ENCODE peak calls at places on chromosomes 1 and 21, in seven cellular contexts. Q, I, C, J, K, W and L are unnamed samples.
A peak's percentile ranks its signal among the peaks of the same experiment; 100 is the strongest.

GRCh38 chr1:165496493-165496892 is 47.3 kb upstream of the LRRC52 start:
- DNase-seq in J (no peak), C (no peak), W (no peak), Q (no peak), I (no peak), K (no peak), L (no peak)

GRCh38 chr1:109193653-109194590 is 19.8 kb upstream of the SARS1 start:
- DNase-seq in K (peak; percentile 43), Q (peak; percentile 12), I (peak; percentile 52), J (no peak), C (peak; percentile 70), W (no peak), L (peak; percentile 65)

GRCh38 chr1:107972367-107972766 is 7.4 kb upstream of the VAV3 start:
- DNase-seq in Q (no peak), J (no peak), K (no peak), I (no peak), W (no peak), C (no peak), L (no peak)

GRCh38 chr1:205700865-205701401 is 20.6 kb upstream of the SLC45A3 start:
- DNase-seq in Q (no peak), W (no peak), J (no peak), C (no peak), I (no peak), K (peak; percentile 23), L (no peak)

GRCh38 chr1:236137285-236137852 is 5.0 kb upstream of the GPR137B start:
- DNase-seq in K (no peak), I (no peak), Q (no peak), C (no peak), W (no peak), J (no peak), L (no peak)

GRCh38 chr1:155127672-155128468 is at the start of gene EFNA1:
- DNase-seq in W (peak; percentile 65), C (peak; percentile 29), I (peak; percentile 70), K (peak; percentile 68), J (peak; percentile 82), Q (no peak), L (no peak)

GRCh38 chr1:116521186-116521585 is 49.6 kb downstream of the CD58 start:
- DNase-seq in C (no peak), Q (no peak), K (peak; percentile 79), I (peak; percentile 66), W (no peak), J (no peak), L (no peak)

GRCh38 chr1:183374825-183375224 is 43.4 kb downstream of the NMNAT2 start:
- DNase-seq in Q (no peak), C (no peak), W (no peak), K (no peak), I (no peak), J (no peak), L (no peak)

GRCh38 chr1:160665330-160666078 is 18.7 kb upstream of the SLAMF1 start:
- DNase-seq in Q (no peak), W (no peak), I (no peak), C (no peak), K (no peak), J (peak; percentile 82), L (peak; percentile 73)

GRCh38 chr1:110605446-110605845 is 712 bp downstream of the KCNA2 start:
- DNase-seq in K (no peak), W (no peak), J (no peak), I (no peak), Q (no peak), C (no peak), L (no peak)

GRCh38 chr1:26957306-26957705 is 3.0 kb downstream of the KDF1 start:
- DNase-seq in W (no peak), Q (no peak), K (no peak), C (no peak), I (no peak), J (no peak), L (no peak)

GRCh38 chr1:202164271-202165037 is 4.1 kb upstream of the PTPN7 start:
- DNase-seq in J (no peak), K (no peak), I (no peak), C (peak; percentile 85), W (no peak), Q (peak; percentile 51), L (peak; percentile 78)

GRCh38 chr1:92599184-92599583 is 112.5 kb upstream of the GFI1 start:
- DNase-seq in J (no peak), K (peak; percentile 23), C (no peak), I (peak; percentile 45), W (no peak), Q (no peak), L (peak; percentile 54)

GRCh38 chr1:1038694-1039093 is 18.8 kb downstream of the AGRN start:
- DNase-seq in I (no peak), C (no peak), W (no peak), J (no peak), K (no peak), Q (no peak), L (peak; percentile 74)

GRCh38 chr1:9655127-9655723 is 3.7 kb downstream of the PIK3CD start:
- DNase-seq in Q (no peak), I (no peak), K (no peak), J (no peak), W (no peak), C (peak; percentile 42), L (peak; percentile 84)

GRCh38 chr1:212293579-212293978 is 8.4 kb downstream of the PPP2R5A start:
- DNase-seq in Q (no peak), K (peak; percentile 29), J (no peak), W (no peak), I (no peak), C (no peak), L (no peak)

GRCh38 chr1:205961405-205961804 is 18.1 kb upstream of the SLC26A9 start:
- DNase-seq in I (no peak), K (peak; percentile 70), W (no peak), Q (no peak), C (no peak), J (no peak), L (peak; percentile 68)

GRCh38 chr1:117087686-117088085 is 27.6 kb downstream of the TTF2 start:
- DNase-seq in W (no peak), I (no peak), Q (no peak), C (no peak), K (no peak), J (no peak), L (no peak)

GRCh38 chr1:209688746-209689234 is 13.6 kb downstream of the G0S2 start:
- DNase-seq in Q (no peak), C (no peak), J (no peak), I (peak; percentile 16), W (no peak), K (peak; percentile 65), L (no peak)

GRCh38 chr1:11982010-11982392 is 1.8 kb downstream of the MFN2 start:
- DNase-seq in C (no peak), W (no peak), I (peak; percentile 52), K (peak; percentile 60), Q (no peak), J (no peak), L (peak; percentile 46)

GRCh38 chr1:180168786-180169640 is 14.3 kb downstream of the QSOX1 start:
- DNase-seq in I (peak; percentile 54), Q (no peak), C (peak; percentile 20), J (no peak), W (peak; percentile 81), K (peak; percentile 55), L (peak; percentile 59)

GRCh38 chr1:66809736-66810326 is 8.8 kb upstream of the INSL5 start:
- DNase-seq in J (no peak), K (peak; percentile 46), I (no peak), W (no peak), Q (no peak), C (no peak), L (no peak)

GRCh38 chr1:70819785-70820184 is 227.8 kb downstream of the PTGER3 start:
- DNase-seq in J (no peak), I (no peak), W (no peak), C (no peak), K (no peak), Q (no peak), L (no peak)

GRCh38 chr1:161391611-161392010 is 23.9 kb upstream of the CFAP126 start:
- DNase-seq in K (no peak), J (no peak), C (no peak), W (no peak), Q (no peak), I (no peak), L (no peak)

GRCh38 chr1:226737819-226738420 is 1.2 kb downstream of the ITPKB start:
- DNase-seq in J (peak; percentile 61), C (no peak), K (peak; percentile 54), I (peak; percentile 62), W (peak; percentile 59), Q (no peak), L (peak; percentile 44)

GRCh38 chr1:233060595-233060994 is 110.2 kb downstream of the NTPCR start:
- DNase-seq in C (no peak), Q (no peak), I (no peak), W (no peak), K (no peak), J (no peak), L (no peak)

GRCh38 chr1:11784993-11785769 is 20.6 kb downstream of the MTHFR start:
- DNase-seq in K (peak; percentile 81), I (peak; percentile 84), J (peak; percentile 84), C (peak; percentile 33), W (peak; percentile 67), Q (no peak), L (peak; percentile 68)

GRCh38 chr21:42571391-42572150 is 57.9 kb downstream of the SLC37A1 start:
- DNase-seq in K (no peak), Q (no peak), I (no peak), C (no peak), W (peak; percentile 24), J (no peak), L (no peak)

GRCh38 chr1:156842618-156843300 is 16.2 kb downstream of the INSRR start:
- DNase-seq in C (no peak), W (no peak), Q (no peak), I (no peak), K (no peak), J (no peak), L (no peak)

GRCh38 chr1:215749423-215749822 is 182.3 kb downstream of the KCTD3 start:
- DNase-seq in I (peak; percentile 72), J (no peak), Q (no peak), C (no peak), W (no peak), K (peak; percentile 31), L (no peak)

GRCh38 chr1:145885738-145886287 is at the start of gene ANKRD35:
- DNase-seq in W (peak; percentile 86), J (peak; percentile 91), Q (peak; percentile 63), I (peak; percentile 94), C (peak; percentile 92), K (peak; percentile 62), L (peak; percentile 72)

GRCh38 chr1:10475510-10475909 is 760 bp downstream of the PEX14 start:
- DNase-seq in Q (no peak), W (no peak), K (no peak), I (peak; percentile 15), C (no peak), J (no peak), L (no peak)

GRCh38 chr1:228004331-228004871 is 2.4 kb upstream of the WNT3A start:
- DNase-seq in I (no peak), W (no peak), C (no peak), Q (no peak), K (peak; percentile 43), J (no peak), L (peak; percentile 54)

GRCh38 chr1:109796484-109797305 is 33.0 kb upstream of the EPS8L3 start:
- DNase-seq in C (peak; percentile 24), Q (no peak), W (peak; percentile 43), K (no peak), J (no peak), I (peak; percentile 46), L (no peak)

GRCh38 chr21:43210454-43211084 is 41.8 kb downstream of the CRYAA start:
- DNase-seq in Q (no peak), J (no peak), I (no peak), K (no peak), W (peak; percentile 35), C (no peak), L (no peak)

GRCh38 chr1:3786468-3787346 is 9.6 kb downstream of the LRRC47 start:
- DNase-seq in W (no peak), I (no peak), K (no peak), Q (no peak), C (no peak), J (no peak), L (no peak)